ENCODE peak calls at places on chromosomes 7 and 10, in six cellular contexts. M is endodermal cell, U is GM23338, N is suprapubic skin, E is stomach, L is cardiac muscle cell. B is an unnamed sample.

GRCh38 chr10:93072225-93072712 is 1.4 kb upstream of the CYP26A1 start:
- DNase-seq in U (peak; percentile 51), N (no peak), M (peak; percentile 80), L (no peak), E (no peak), B (no peak)

GRCh38 chr10:63711361-63711760 is 190.2 kb downstream of the REEP3 start:
- DNase-seq in N (no peak), E (peak; percentile 72), M (peak; percentile 88), U (peak; percentile 11), L (peak; percentile 93), B (no peak)

GRCh38 chr10:51215956-51216834 is 141.9 kb downstream of the PRKG1 start:
- DNase-seq in U (no peak), E (no peak), L (no peak), M (no peak), N (no peak), B (no peak)

GRCh38 chr10:59857049-59857448 is 49.3 kb downstream of the CCDC6 start:
- DNase-seq in U (no peak), M (no peak), L (no peak), E (no peak), N (no peak), B (no peak)

GRCh38 chr10:67119648-67120047 is 193.8 kb downstream of the LRRTM3 start:
- DNase-seq in M (no peak), E (no peak), L (no peak), N (no peak), U (no peak), B (no peak)

GRCh38 chr7:45649560-45650346 is 75.6 kb downstream of the ADCY1 start:
- DNase-seq in U (no peak), N (no peak), M (peak; percentile 19), L (no peak), E (peak; percentile 22), B (no peak)

GRCh38 chr7:3436746-3437145 is 135.7 kb downstream of the SDK1 start:
- DNase-seq in U (no peak), E (no peak), L (peak; percentile 56), N (no peak), M (no peak), B (no peak)

GRCh38 chr7:157372300-157373232 is 35.8 kb downstream of the DNAJB6 start:
- DNase-seq in N (peak; percentile 60), L (no peak), M (no peak), E (no peak), U (no peak), B (no peak)

GRCh38 chr7:1981201-1981877 is 251.4 kb downstream of the MAD1L1 start:
- DNase-seq in N (peak; percentile 54), U (no peak), E (no peak), L (no peak), M (no peak), B (peak; percentile 13)

GRCh38 chr7:96675548-96675947 is 34.1 kb downstream of the SEM1 start:
- DNase-seq in U (no peak), E (no peak), N (no peak), L (no peak), M (no peak), B (no peak)

GRCh38 chr7:44431091-44431608 is 59.3 kb downstream of the NUDCD3 start:
- DNase-seq in L (no peak), U (peak; percentile 69), M (peak; percentile 87), N (no peak), E (no peak), B (no peak)

DNA sequence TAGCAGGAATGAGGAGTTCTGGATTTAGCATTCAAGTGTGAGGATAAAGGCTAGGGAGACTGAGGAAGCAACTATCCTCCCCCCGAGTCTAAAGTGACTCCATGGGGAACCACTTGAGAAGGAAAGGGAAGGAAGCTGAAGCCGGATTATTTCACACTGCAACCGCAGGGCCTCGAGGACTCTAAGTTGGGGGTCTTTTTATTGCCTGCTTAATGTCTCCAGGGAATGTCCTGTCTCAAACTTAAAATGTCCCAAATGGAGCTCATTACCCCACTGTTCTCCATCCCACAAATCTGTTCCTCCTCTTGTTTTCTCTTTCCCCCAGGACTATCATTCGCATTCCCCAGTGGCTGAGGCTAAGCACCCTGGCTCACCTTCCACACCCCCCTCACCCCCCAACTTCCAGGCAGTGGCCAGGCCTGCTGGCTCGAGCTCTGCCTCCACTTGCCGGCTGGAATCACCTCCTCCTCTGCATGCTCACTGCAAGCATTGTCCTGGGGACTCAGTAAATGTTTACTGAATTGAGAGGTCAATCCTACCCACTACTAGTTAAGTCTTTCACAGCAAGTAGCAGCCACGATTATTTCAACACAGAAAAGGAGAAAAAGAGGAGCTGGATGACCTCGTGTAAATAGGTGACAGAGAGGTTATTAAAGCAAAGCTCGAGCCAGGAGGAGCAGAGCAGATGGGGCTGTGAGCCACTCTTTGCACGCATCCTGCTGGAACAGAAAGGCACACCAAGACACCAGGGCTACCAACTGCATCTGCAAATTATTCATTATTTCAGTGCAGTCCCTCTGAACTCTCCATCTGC is 32.3 kb downstream of the HIPK2 start:
- DNase-seq in E (no peak), N (no peak), M (no peak), L (no peak), U (no peak), B (no peak)
- H3K4me1 ChIP-seq in E (peaks cover 51% of the 10 kb centered on the region), N (peaks cover 18% of the 10 kb centered on the region), M (peaks cover 17% of the 10 kb centered on the region), L (peaks cover 17% of the 10 kb centered on the region), U (peaks cover 10% of the 10 kb centered on the region), B (peaks cover 21% of the 10 kb centered on the region)

GRCh38 chr10:77291596-77292505 is 345.8 kb downstream of the KCNMA1 start:
- DNase-seq in M (no peak), N (no peak), L (no peak), U (no peak), E (no peak), B (no peak)

GRCh38 chr10:77289790-77290189 is 347.8 kb downstream of the KCNMA1 start:
- DNase-seq in E (no peak), M (no peak), U (no peak), L (peak; percentile 60), N (no peak), B (no peak)

GRCh38 chr10:77289027-77289501 is 348.5 kb downstream of the KCNMA1 start:
- DNase-seq in E (no peak), L (no peak), N (no peak), U (peak; percentile 60), M (peak; percentile 77), B (no peak)

GRCh38 chr10:77287647-77288120 is 349.9 kb downstream of the KCNMA1 start:
- DNase-seq in M (peak; percentile 68), U (no peak), L (no peak), N (no peak), E (no peak), B (no peak)

DNA sequence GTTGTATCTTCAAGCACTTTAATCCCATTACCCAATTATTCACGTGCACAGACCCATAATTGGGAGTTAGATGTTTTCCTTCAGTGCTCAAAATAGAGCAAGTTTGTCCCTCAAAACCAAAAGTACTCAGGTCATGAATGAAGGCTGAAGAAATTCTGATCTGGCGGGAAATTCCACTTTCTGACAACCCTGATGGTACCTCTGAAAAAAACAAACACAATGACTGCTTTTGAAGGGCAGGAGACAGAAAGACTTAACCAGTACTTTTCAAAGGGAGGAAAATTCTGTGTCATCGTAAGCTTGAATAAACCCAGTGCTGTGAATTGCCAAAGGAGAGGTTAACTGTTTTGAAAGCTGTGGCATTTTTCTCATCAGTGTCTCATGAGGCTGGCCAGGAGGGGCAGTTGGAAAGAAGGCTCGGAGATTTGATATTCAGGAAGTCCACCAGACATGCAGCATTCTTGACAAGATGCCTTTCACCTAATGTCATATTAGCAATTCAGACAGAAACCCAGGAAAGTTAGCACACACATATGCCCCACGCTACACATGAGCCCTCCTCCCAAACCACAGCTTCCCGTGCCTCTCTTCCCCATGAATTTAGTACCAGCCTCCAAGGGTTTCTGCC is 347.0 kb downstream of the KCNMA1 start:
- DNase-seq in E (no peak), N (no peak), M (no peak), L (peak; percentile 64), U (no peak), B (no peak)
- H3K27ac ChIP-seq in E (no peak overlapping the region), N (no peak overlapping the region), M (peak overlapping the region; percentile 70), L (no peak overlapping the region), U (no peak overlapping the region), B (no peak overlapping the region)

GRCh38 chr10:6579193-6579903 is 728 bp downstream of the PRKCQ start:
- DNase-seq in E (no peak), U (no peak), M (peak; percentile 66), N (no peak), L (no peak), B (no peak)

GRCh38 chr10:6580279-6581029 is 378 bp upstream of the PRKCQ start:
- DNase-seq in L (peak; percentile 74), M (peak; percentile 92), E (peak; percentile 77), N (no peak), U (peak; percentile 82), B (peak; percentile 65)

GRCh38 chr10:6579904-6580278 is at the start of gene PRKCQ:
- DNase-seq in M (no peak), U (peak; percentile 61), N (no peak), E (no peak), L (peak; percentile 40), B (no peak)

GRCh38 chr10:6576326-6576725 is 3.8 kb downstream of the PRKCQ start:
- DNase-seq in N (no peak), L (no peak), U (no peak), M (no peak), E (no peak), B (no peak)

GRCh38 chr10:6578221-6579192 is 1.6 kb downstream of the PRKCQ start:
- DNase-seq in N (no peak), L (no peak), M (peak; percentile 51), U (no peak), E (no peak), B (no peak)
- H3K4me1 ChIP-seq in N (peaks cover 8% of the 10 kb centered on the region), L (no peaks in the 10 kb centered on the region), M (peaks cover 12% of the 10 kb centered on the region), U (peaks cover 22% of the 10 kb centered on the region), E (no peaks in the 10 kb centered on the region), B (peaks cover 2% of the 10 kb centered on the region)

GRCh38 chr7:4755045-4755444 is 20.4 kb upstream of the AP5Z1 start:
- DNase-seq in E (no peak), N (no peak), U (no peak), L (no peak), M (no peak), B (no peak)

GRCh38 chr7:4751398-4751947 is 23.9 kb upstream of the AP5Z1 start:
- DNase-seq in N (no peak), E (no peak), L (peak; percentile 14), M (no peak), U (no peak), B (no peak)

GRCh38 chr7:4754433-4755010 is 20.9 kb upstream of the AP5Z1 start:
- DNase-seq in N (no peak), L (no peak), U (no peak), E (no peak), M (no peak), B (no peak)

GRCh38 chr7:4749798-4750197 is 25.6 kb upstream of the AP5Z1 start:
- DNase-seq in E (no peak), L (no peak), N (no peak), M (no peak), U (no peak), B (no peak)

DNA sequence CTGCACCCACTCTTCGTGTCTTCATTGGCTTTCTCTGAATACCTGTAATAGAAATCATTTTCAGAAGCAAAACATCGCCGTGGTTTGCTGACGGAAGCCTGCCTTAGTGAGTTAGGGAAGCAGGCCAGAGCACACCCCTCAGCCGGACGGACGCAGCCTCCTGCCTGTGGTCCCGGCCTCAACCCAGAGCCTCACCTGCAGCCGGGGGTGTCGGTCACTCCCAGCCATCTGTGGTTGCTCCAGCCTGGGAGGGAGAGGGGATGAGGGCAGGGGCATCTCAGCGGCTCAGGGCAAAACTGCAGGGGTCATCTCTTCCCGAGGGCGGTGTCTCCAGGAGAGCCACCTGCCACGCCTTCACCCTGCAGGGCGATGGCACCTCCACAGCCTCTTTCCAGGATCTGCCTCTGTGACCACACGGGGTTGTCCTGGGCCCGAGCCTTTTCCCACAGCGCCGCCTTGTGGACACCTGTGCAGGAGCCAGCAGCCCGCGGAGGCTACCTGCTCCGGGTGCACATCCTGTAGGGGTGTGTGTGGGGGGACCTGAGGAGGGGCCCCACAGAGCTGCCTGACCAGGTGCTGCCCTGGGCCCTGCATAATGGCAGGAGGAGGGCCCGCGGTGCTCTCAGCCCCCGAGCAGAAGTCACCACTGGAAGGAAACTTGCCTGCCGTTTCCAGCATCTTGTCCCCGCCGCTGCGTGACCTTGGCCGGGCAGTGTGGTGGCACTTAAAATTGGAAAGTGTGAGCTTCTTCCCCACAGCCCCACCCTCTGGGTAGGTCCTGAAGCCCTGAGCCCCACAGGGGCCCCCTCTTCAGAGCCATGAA is 21.6 kb upstream of the AP5Z1 start:
- DNase-seq in U (peak; percentile 89), N (peak; percentile 86), L (peak; percentile 57), M (peak; percentile 96), E (peak; percentile 88), B (peak; percentile 80)
- H3K27ac ChIP-seq in U (no peak overlapping the region), N (no peak overlapping the region), L (no peak overlapping the region), M (no peak overlapping the region), E (no peak overlapping the region), B (no peak overlapping the region)

B was measured in ovary.